ENCODE peak calls at places on chromosome 19, in seven cellular contexts. D, K, G, P, B, O and S are unnamed samples. For H3K4me1, the result is how much of the 10 kb centered on the place peaks cover.

GRCh38 chr19:18733196-18733647 is 49.7 kb downstream of the CRTC1 start:
- DNase-seq in D (peak), K (peak), G (no peak), P (no peak), B (no peak), O (no peak), S (no peak)

GRCh38 chr19:10005632-10006334 is 4.5 kb downstream of the COL5A3 start:
- DNase-seq in D (no peak), K (no peak), G (no peak), P (no peak), B (no peak), O (no peak), S (no peak)

GRCh38 chr19:11169896-11170678 is 14.5 kb upstream of the SPC24 start:
- DNase-seq in D (peak), K (no peak), G (no peak), P (no peak), B (no peak), O (no peak), S (no peak)

GRCh38 chr19:40348961-40349507 is 539 bp downstream of the PLD3 start:
- DNase-seq in D (no peak), K (no peak), G (peak), P (no peak), B (peak), O (peak), S (no peak)

GRCh38 chr19:47036233-47036651 is 12.2 kb downstream of the TMEM160 start:
- DNase-seq in D (no peak), K (peak), G (peak), P (no peak), B (no peak), O (no peak), S (no peak)

GRCh38 chr19:34676697-34677385 is at the start of gene SCGB2B2:
- DNase-seq in D (no peak), K (no peak), G (no peak), P (peak), B (peak), O (no peak), S (no peak)

GRCh38 chr19:12779162-12779993 is 4.0 kb upstream of the HOOK2 start:
- DNase-seq in D (peak), K (peak), G (peak), P (peak), B (no peak), O (peak), S (peak)

GRCh38 chr19:12284631-12285030 is 10.1 kb downstream of the ZNF44 start:
- DNase-seq in D (no peak), K (no peak), G (no peak), P (no peak), B (no peak), O (no peak), S (peak)

GRCh38 chr19:42115219-42115618 is 17.0 kb downstream of the POU2F2 start:
- DNase-seq in D (no peak), K (peak), G (no peak), P (no peak), B (no peak), O (no peak), S (no peak)

GRCh38 chr19:44142014-44142523 is 715 bp downstream of the ZNF234 start:
- DNase-seq in D (no peak), K (peak), G (peak), P (no peak), B (no peak), O (no peak), S (peak)

GRCh38 chr19:15869109-15869555 is 28.7 kb downstream of the CYP4F2 start:
- DNase-seq in D (peak), K (peak), G (no peak), P (no peak), B (peak), O (no peak), S (no peak)

GRCh38 chr19:15576526-15577156 is 38.4 kb upstream of the CYP4F8 start:
- DNase-seq in D (no peak), K (no peak), G (no peak), P (no peak), B (no peak), O (no peak), S (no peak)

GRCh38 chr19:48967346-48968178 is 2.5 kb downstream of the FTL start:
- DNase-seq in D (no peak), K (peak), G (no peak), P (no peak), B (no peak), O (peak), S (peak)

GRCh38 chr19:13840751-13841338 is 36.1 kb upstream of the NANOS3 start:
- DNase-seq in D (no peak), K (no peak), G (no peak), P (no peak), B (no peak), O (no peak), S (no peak)
- H3K4me3 ChIP-seq in D (peak), K (no peak), G (no peak), P (peak), B (peak), O (peak), S (peak)

GRCh38 chr19:3368441-3368795 is 2.0 kb downstream of the NFIC start:
- DNase-seq in D (no peak), K (peak), G (no peak), P (no peak), B (no peak), O (no peak), S (no peak)
- H3K4me1 ChIP-seq in D (under half), K (half or more), G (under half), P (half or more), B (under half), O (under half), S (under half)

GRCh38 chr19:58182577-58182988 is 278 bp upstream of the ZNF274 start:
- DNase-seq in D (no peak), K (no peak), G (no peak), P (no peak), B (no peak), O (no peak), S (no peak)
- H3K4me3 ChIP-seq in D (peak), K (no peak), G (peak), P (peak), B (peak), O (peak), S (no peak)

GRCh38 chr19:35959040-35959967 is 23.1 kb downstream of the LRFN3 start:
- DNase-seq in D (no peak), K (no peak), G (peak), P (peak), B (peak), O (no peak), S (peak)

GRCh38 chr19:35959968-35960320 is 23.8 kb downstream of the LRFN3 start:
- DNase-seq in D (no peak), K (no peak), G (no peak), P (peak), B (no peak), O (no peak), S (no peak)

GRCh38 chr19:35960432-35960972 is 24.3 kb downstream of the LRFN3 start:
- DNase-seq in D (no peak), K (no peak), G (no peak), P (no peak), B (no peak), O (no peak), S (no peak)

GRCh38 chr19:35955881-35956634 is 19.9 kb downstream of the LRFN3 start:
- DNase-seq in D (no peak), K (no peak), G (no peak), P (no peak), B (no peak), O (no peak), S (no peak)

GRCh38 chr19:35958660-35959039 is 22.5 kb downstream of the LRFN3 start:
- DNase-seq in D (no peak), K (no peak), G (no peak), P (peak), B (no peak), O (no peak), S (no peak)
- H3K4me1 ChIP-seq in D (under half), K (under half), G (under half), P (under half), B (half or more), O (under half), S (under half)